ENCODE peak calls at places on chromosomes 2 and 18, in four cellular contexts. One of them, this sample, is unnamed.

GRCh38 chr2:1628893-1629292 is 115.4 kb downstream of the PXDN start:
- DNase-seq in breast epithelium: peak
- DNase-seq in H7: no peak
- DNase-seq in body of pancreas: peak
- DNase-seq in this sample: no peak

GRCh38 chr2:145007673-145008263 is 487.8 kb upstream of the ZEB2 start:
- DNase-seq in breast epithelium: no peak
- DNase-seq in H7: no peak
- DNase-seq in body of pancreas: no peak
- DNase-seq in this sample: peak

GRCh38 chr2:144268036-144268678 is 251.8 kb downstream of the ZEB2 start:
- DNase-seq in breast epithelium: no peak
- DNase-seq in H7: peak
- DNase-seq in body of pancreas: no peak
- DNase-seq in this sample: no peak

GRCh38 chr2:71226391-71226964 is 425 bp downstream of the PAIP2B start:
- DNase-seq in breast epithelium: peak
- DNase-seq in H7: peak
- DNase-seq in body of pancreas: peak
- DNase-seq in this sample: peak

GRCh38 chr2:240256704-240257637 is 116.5 kb upstream of the OTOS start:
- DNase-seq in breast epithelium: no peak
- DNase-seq in H7: peak
- DNase-seq in body of pancreas: no peak
- DNase-seq in this sample: no peak

GRCh38 chr2:177352441-177353070 is 40.0 kb upstream of the AGPS start:
- DNase-seq in breast epithelium: no peak
- DNase-seq in H7: no peak
- DNase-seq in body of pancreas: no peak
- DNase-seq in this sample: peak

GRCh38 chr2:146817613-146818012 is 1027.2 kb upstream of the ACVR2A start:
- DNase-seq in breast epithelium: no peak
- DNase-seq in H7: peak
- DNase-seq in body of pancreas: no peak
- DNase-seq in this sample: no peak

GRCh38 chr2:49753344-49753930 is 599.1 kb upstream of the FSHR start:
- DNase-seq in breast epithelium: no peak
- DNase-seq in H7: no peak
- DNase-seq in body of pancreas: no peak
- DNase-seq in this sample: peak

GRCh38 chr18:43322133-43322532 is 44.8 kb upstream of the SYT4 start:
- DNase-seq in breast epithelium: no peak
- DNase-seq in H7: no peak
- DNase-seq in body of pancreas: no peak
- DNase-seq in this sample: no peak

GRCh38 chr2:171810409-171810993 is 83.5 kb downstream of the SLC25A12 start:
- DNase-seq in breast epithelium: no peak
- DNase-seq in H7: no peak
- DNase-seq in body of pancreas: no peak
- DNase-seq in this sample: no peak

GRCh38 chr2:42742740-42743666 is 20.9 kb downstream of the OXER1 start:
- DNase-seq in breast epithelium: no peak
- DNase-seq in H7: no peak
- DNase-seq in body of pancreas: no peak
- DNase-seq in this sample: no peak

GRCh38 chr2:26246818-26247217 is 2.1 kb downstream of the HADHB start:
- DNase-seq in breast epithelium: no peak
- DNase-seq in H7: no peak
- DNase-seq in body of pancreas: no peak
- DNase-seq in this sample: peak

GRCh38 chr2:47520825-47521665 is 118.1 kb downstream of the MSH2 start:
- DNase-seq in breast epithelium: peak
- DNase-seq in H7: peak
- DNase-seq in body of pancreas: peak
- DNase-seq in this sample: peak

GRCh38 chr2:201697899-201698298 is 545 bp downstream of the MPP4 start:
- DNase-seq in breast epithelium: no peak
- DNase-seq in H7: no peak
- DNase-seq in body of pancreas: no peak
- DNase-seq in this sample: peak

GRCh38 chr2:128292599-128293425 is 25.9 kb downstream of the HS6ST1 start:
- DNase-seq in breast epithelium: no peak
- DNase-seq in H7: peak
- DNase-seq in body of pancreas: peak
- DNase-seq in this sample: no peak

GRCh38 chr2:29578084-29578598 is 343.2 kb downstream of the ALK start:
- DNase-seq in breast epithelium: no peak
- DNase-seq in H7: no peak
- DNase-seq in body of pancreas: no peak
- DNase-seq in this sample: no peak

GRCh38 chr2:83054751-83055150 is 1404.3 kb downstream of the SUCLG1 start:
- DNase-seq in breast epithelium: no peak
- DNase-seq in H7: no peak
- DNase-seq in body of pancreas: no peak
- DNase-seq in this sample: no peak

GRCh38 chr2:101473911-101474751 is 781 bp downstream of the RFX8 start:
- DNase-seq in breast epithelium: no peak
- DNase-seq in H7: peak
- DNase-seq in body of pancreas: peak
- DNase-seq in this sample: peak

GRCh38 chr2:241813806-241814570 is 5.0 kb downstream of the NEU4 start:
- DNase-seq in breast epithelium: no peak
- DNase-seq in H7: peak
- DNase-seq in body of pancreas: no peak
- DNase-seq in this sample: peak

GRCh38 chr18:32911660-32912284 is 138.9 kb upstream of the KLHL14 start:
- DNase-seq in breast epithelium: no peak
- DNase-seq in H7: no peak
- DNase-seq in body of pancreas: no peak
- DNase-seq in this sample: no peak

GRCh38 chr2:11753886-11754704 is 7.7 kb downstream of the LPIN1 start:
- DNase-seq in breast epithelium: no peak
- DNase-seq in H7: no peak
- DNase-seq in body of pancreas: peak
- DNase-seq in this sample: no peak

GRCh38 chr2:219998099-219998498 is 370.7 kb downstream of the SLC4A3 start:
- DNase-seq in breast epithelium: no peak
- DNase-seq in H7: peak
- DNase-seq in body of pancreas: no peak
- DNase-seq in this sample: peak

GRCh38 chr18:25298853-25299274 is 53.1 kb downstream of the ZNF521 start:
- DNase-seq in breast epithelium: peak
- DNase-seq in H7: no peak
- DNase-seq in body of pancreas: peak
- DNase-seq in this sample: peak

GRCh38 chr18:36153203-36153602 is 23.5 kb downstream of the ELP2 start:
- DNase-seq in breast epithelium: no peak
- DNase-seq in H7: no peak
- DNase-seq in body of pancreas: peak
- DNase-seq in this sample: no peak

GRCh38 chr2:237995036-237995435 is 28.2 kb downstream of the UBE2F start:
- DNase-seq in breast epithelium: no peak
- DNase-seq in H7: no peak
- DNase-seq in body of pancreas: no peak
- DNase-seq in this sample: no peak

GRCh38 chr2:77807531-77808215 is 285.5 kb upstream of the LRRTM4 start:
- DNase-seq in breast epithelium: no peak
- DNase-seq in H7: no peak
- DNase-seq in body of pancreas: no peak
- DNase-seq in this sample: no peak

GRCh38 chr2:30686669-30687068 is 120.6 kb downstream of the CAPN13 start:
- DNase-seq in breast epithelium: peak
- DNase-seq in H7: no peak
- DNase-seq in body of pancreas: no peak
- DNase-seq in this sample: no peak

GRCh38 chr2:174972924-174973323 is 32.3 kb downstream of the CHN1 start:
- DNase-seq in breast epithelium: no peak
- DNase-seq in H7: no peak
- DNase-seq in body of pancreas: no peak
- DNase-seq in this sample: no peak

GRCh38 chr2:235836416-235837042 is 331.7 kb downstream of the GBX2 start:
- DNase-seq in breast epithelium: no peak
- DNase-seq in H7: no peak
- DNase-seq in body of pancreas: no peak
- DNase-seq in this sample: no peak

GRCh38 chr2:156321243-156321904 is 11.1 kb downstream of the NR4A2 start:
- DNase-seq in breast epithelium: no peak
- DNase-seq in H7: peak
- DNase-seq in body of pancreas: peak
- DNase-seq in this sample: no peak

GRCh38 chr2:145360129-145360780 is 840.3 kb upstream of the ZEB2 start:
- DNase-seq in breast epithelium: no peak
- DNase-seq in H7: no peak
- DNase-seq in body of pancreas: no peak
- DNase-seq in this sample: no peak

GRCh38 chr2:100237046-100237615 is 85.2 kb downstream of the LONRF2 start:
- DNase-seq in breast epithelium: no peak
- DNase-seq in H7: no peak
- DNase-seq in body of pancreas: no peak
- DNase-seq in this sample: no peak

GRCh38 chr2:84077504-84077903 is 381.6 kb downstream of the SUCLG1 start:
- DNase-seq in breast epithelium: no peak
- DNase-seq in H7: peak
- DNase-seq in body of pancreas: peak
- DNase-seq in this sample: peak

DNA sequence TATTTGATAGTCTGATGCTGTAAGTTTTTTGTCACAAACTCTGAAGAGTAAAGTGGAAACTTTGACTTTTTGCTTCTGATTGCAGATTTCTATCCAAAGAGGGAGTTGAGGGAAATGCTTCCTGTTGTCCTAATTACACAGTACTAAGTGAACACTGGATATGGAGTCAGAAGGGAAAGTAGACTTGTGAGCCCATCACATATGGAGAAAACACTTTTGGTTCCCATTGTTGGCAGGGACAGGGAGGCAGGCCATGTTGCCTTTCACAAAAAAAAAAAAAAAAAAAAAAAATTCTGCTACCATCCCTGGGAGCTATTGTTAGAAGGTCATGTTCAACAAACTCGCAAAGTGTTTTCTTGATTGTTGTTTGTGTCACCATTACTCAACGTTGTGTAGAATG is 144.3 kb downstream of the RPIA start:
- DNase-seq in breast epithelium: no peak
- DNase-seq in H7: no peak
- DNase-seq in body of pancreas: no peak
- DNase-seq in this sample: no peak
- H3K4me3 ChIP-seq in breast epithelium: no peak
- H3K4me3 ChIP-seq in H7: no peak
- H3K4me3 ChIP-seq in body of pancreas: no peak
- H3K4me3 ChIP-seq in this sample: no peak

DNA sequence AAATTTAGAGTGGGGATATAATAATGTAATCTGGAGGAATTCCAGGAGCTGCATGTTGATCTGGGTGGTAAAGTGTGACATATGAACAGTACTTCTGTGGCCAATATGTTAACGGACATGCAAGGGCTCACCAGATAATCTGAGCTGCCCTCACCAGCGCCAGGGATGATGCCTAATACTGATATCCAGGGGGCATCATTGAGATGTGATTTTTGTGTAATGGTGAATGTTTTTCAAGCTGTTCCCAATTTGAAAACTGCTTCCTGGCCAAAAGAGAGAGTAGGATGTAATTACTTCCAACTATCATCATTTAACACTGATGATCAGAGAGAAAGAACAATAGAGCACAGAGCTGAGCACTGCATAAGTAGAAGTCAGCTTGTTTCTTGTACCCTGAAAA is 235.7 kb downstream of the DSEL start:
- DNase-seq in breast epithelium: no peak
- DNase-seq in H7: no peak
- DNase-seq in body of pancreas: no peak
- DNase-seq in this sample: no peak
- H3K4me3 ChIP-seq in breast epithelium: no peak
- H3K4me3 ChIP-seq in H7: no peak
- H3K4me3 ChIP-seq in body of pancreas: no peak
- H3K4me3 ChIP-seq in this sample: no peak

GRCh38 chr2:66555511-66556324 is 120.8 kb downstream of the MEIS1 start:
- DNase-seq in breast epithelium: no peak
- DNase-seq in H7: no peak
- DNase-seq in body of pancreas: no peak
- DNase-seq in this sample: peak

GRCh38 chr2:66550826-66551225 is 115.9 kb downstream of the MEIS1 start:
- DNase-seq in breast epithelium: no peak
- DNase-seq in H7: no peak
- DNase-seq in body of pancreas: no peak
- DNase-seq in this sample: no peak

GRCh38 chr2:66553370-66553769 is 118.4 kb downstream of the MEIS1 start:
- DNase-seq in breast epithelium: no peak
- DNase-seq in H7: no peak
- DNase-seq in body of pancreas: peak
- DNase-seq in this sample: peak

GRCh38 chr2:66559672-66560071 is 124.7 kb downstream of the MEIS1 start:
- DNase-seq in breast epithelium: no peak
- DNase-seq in H7: no peak
- DNase-seq in body of pancreas: no peak
- DNase-seq in this sample: no peak

GRCh38 chr2:66555076-66555475 is 120.2 kb downstream of the MEIS1 start:
- DNase-seq in breast epithelium: no peak
- DNase-seq in H7: no peak
- DNase-seq in body of pancreas: no peak
- DNase-seq in this sample: no peak
- H3K4me3 ChIP-seq in breast epithelium: peak
- H3K4me3 ChIP-seq in H7: no peak
- H3K4me3 ChIP-seq in body of pancreas: no peak
- H3K4me3 ChIP-seq in this sample: no peak

GRCh38 chr2:152468832-152469692 is 134.1 kb downstream of the FMNL2 start:
- DNase-seq in breast epithelium: no peak
- DNase-seq in H7: no peak
- DNase-seq in body of pancreas: peak
- DNase-seq in this sample: peak
- H3K4me3 ChIP-seq in breast epithelium: no peak
- H3K4me3 ChIP-seq in H7: no peak
- H3K4me3 ChIP-seq in body of pancreas: no peak
- H3K4me3 ChIP-seq in this sample: no peak